ENCODE peak calls at places on chromosomes 4 and X, in five cellular contexts. C is GM19239, P is mesenchymal stem cell, B is nephron progenitor cell, A is cerebellum. D is an unnamed sample.

GRCh38 chr4:124415206-124415605 is 297.3 kb downstream of the ANKRD50 start:
- DNase-seq in P (no peak), A (no peak), B (no peak), C (no peak), D (no peak)

GRCh38 chr4:113837397-113837796 is 75.9 kb upstream of the CAMK2D start:
- DNase-seq in C (peak; percentile 31), P (peak; percentile 88), B (no peak), A (no peak), D (peak; percentile 7)

GRCh38 chr4:16752150-16752549 is 146.3 kb downstream of the LDB2 start:
- DNase-seq in P (peak; percentile 13), B (no peak), C (no peak), A (no peak), D (no peak)

GRCh38 chr4:101160792-101161592 is 186.3 kb downstream of the PPP3CA start:
- DNase-seq in A (peak; percentile 15), C (no peak), B (no peak), P (no peak), D (no peak)

GRCh38 chrX:2901367-2902036 is 27.6 kb downstream of the ARSD start:
- DNase-seq in C (no peak), P (peak; percentile 50), B (no peak), A (no peak), D (no peak)

GRCh38 chr4:147787204-147787603 is 55.3 kb downstream of the ARHGAP10 start:
- DNase-seq in P (peak; percentile 29), B (no peak), C (no peak), A (no peak), D (no peak)

GRCh38 chrX:153065389-153065788 is 6.9 kb upstream of the PNMA6A start:
- DNase-seq in C (no peak), B (no peak), P (no peak), A (no peak), D (no peak)

GRCh38 chr4:142044271-142044670 is 407.9 kb downstream of the IL15 start:
- DNase-seq in B (no peak), C (no peak), A (no peak), P (no peak), D (no peak)

GRCh38 chrX:48958635-48959094 is 1.3 kb upstream of the OTUD5 start:
- DNase-seq in P (peak; percentile 79), B (no peak), C (no peak), A (no peak), D (peak; percentile 65)